ENCODE peak calls at places on chromosomes 6 and 20, in six cellular contexts. L is ovary, F is colonic mucosa, Q is body of pancreas, C is SJSA1, W is hepatocyte. D is an unnamed sample.

GRCh38 chr6:41693866-41694265 is 41.5 kb downstream of the TFEB start:
- DNase-seq in C (no peak), L (no peak), F (no peak), Q (no peak), W (no peak), D (no peak)

GRCh38 chr6:87673237-87673636 is 28.8 kb downstream of the AKIRIN2 start:
- DNase-seq in L (no peak), Q (no peak), C (no peak), F (no peak), W (no peak), D (no peak)

GRCh38 chr6:158653577-158654354 is 3.9 kb downstream of the SYTL3 start:
- DNase-seq in F (peak), C (peak), L (no peak), Q (peak), W (no peak), D (no peak)

GRCh38 chr6:50840814-50841192 is 22.1 kb downstream of the TFAP2B start:
- DNase-seq in W (no peak), Q (no peak), C (no peak), L (no peak), F (no peak), D (no peak)

GRCh38 chr6:21935561-21936028 is 342.0 kb downstream of the SOX4 start:
- DNase-seq in L (no peak), W (no peak), Q (peak), C (peak), F (peak), D (no peak)

GRCh38 chr6:149065658-149066556 is 251.6 kb upstream of the TAB2 start:
- DNase-seq in L (no peak), Q (no peak), C (peak), F (no peak), W (no peak), D (no peak)

GRCh38 chr20:1368448-1369199 is 24.2 kb downstream of the FKBP1A start:
- DNase-seq in F (no peak), Q (no peak), W (no peak), C (peak), L (no peak), D (no peak)

GRCh38 chr6:45713981-45714685 is 301.5 kb downstream of the CLIC5 start:
- DNase-seq in F (no peak), Q (no peak), W (no peak), C (no peak), L (no peak), D (no peak)

GRCh38 chr6:10451828-10452509 is 37.1 kb upstream of the TFAP2A start:
- DNase-seq in C (peak), L (no peak), Q (no peak), W (peak), F (no peak), D (peak)

GRCh38 chr6:43725643-43726580 is 38.3 kb upstream of the MRPS18A start:
- DNase-seq in Q (no peak), F (no peak), C (no peak), L (no peak), W (no peak), D (no peak)

GRCh38 chr20:32370897-32371296 is 12.8 kb downstream of the ASXL1 start:
- DNase-seq in F (no peak), W (no peak), C (no peak), L (no peak), Q (no peak), D (no peak)

GRCh38 chr6:25789475-25789874 is 34.9 kb downstream of the SLC17A4 start:
- DNase-seq in W (no peak), C (no peak), L (no peak), Q (no peak), F (no peak), D (no peak)

GRCh38 chr6:108557494-108558371 is 3.0 kb upstream of the FOXO3 start:
- DNase-seq in C (peak), F (peak), Q (peak), W (peak), L (peak), D (peak)

GRCh38 chr6:28160233-28160632 is 18.6 kb downstream of the ZKSCAN8 start:
- DNase-seq in C (no peak), L (no peak), W (no peak), F (no peak), Q (no peak), D (no peak)

GRCh38 chr6:149948616-149949015 is 6.8 kb downstream of the ULBP2 start:
- DNase-seq in C (no peak), Q (no peak), F (no peak), L (no peak), W (no peak), D (no peak)

GRCh38 chr6:158213925-158214674 is 46.0 kb downstream of the GTF2H5 start:
- DNase-seq in F (peak), C (peak), Q (peak), L (peak), W (peak), D (peak)

GRCh38 chr6:147251072-147251471 is 46.9 kb downstream of the STXBP5 start:
- DNase-seq in F (no peak), L (no peak), W (no peak), Q (no peak), C (no peak), D (no peak)

GRCh38 chr6:44034931-44035345 is 92.3 kb downstream of the MRPL14 start:
- DNase-seq in C (no peak), F (no peak), L (no peak), Q (no peak), W (no peak), D (no peak)

GRCh38 chr6:42550277-42550676 is 13.6 kb upstream of the UBR2 start:
- DNase-seq in L (no peak), W (no peak), F (no peak), C (no peak), Q (no peak), D (no peak)

GRCh38 chr6:116064626-116065025 is 3.9 kb upstream of the FRK start:
- DNase-seq in C (no peak), L (no peak), Q (no peak), W (no peak), F (no peak), D (no peak)

GRCh38 chr6:15304337-15305078 is 58.6 kb downstream of the JARID2 start:
- DNase-seq in Q (no peak), L (no peak), F (no peak), C (no peak), W (no peak), D (no peak)

GRCh38 chr6:15288856-15289255 is 43.0 kb downstream of the JARID2 start:
- DNase-seq in W (no peak), L (no peak), F (no peak), C (no peak), Q (no peak), D (no peak)

GRCh38 chr6:53174996-53175395 is 26.4 kb upstream of the GCM1 start:
- DNase-seq in C (no peak), L (no peak), F (no peak), W (no peak), Q (no peak), D (no peak)

GRCh38 chr6:25006075-25006474 is 70.3 kb upstream of the RIPOR2 start:
- DNase-seq in L (no peak), W (no peak), Q (no peak), C (no peak), F (no peak), D (no peak)

GRCh38 chr6:31178143-31179041 is 7.9 kb upstream of the POU5F1 start:
- DNase-seq in W (no peak), F (peak), L (no peak), Q (no peak), C (peak), D (no peak)

GRCh38 chr6:155498370-155498769 is 42.7 kb upstream of the NOX3 start:
- DNase-seq in Q (no peak), F (no peak), W (no peak), C (no peak), L (no peak), D (no peak)

DNA sequence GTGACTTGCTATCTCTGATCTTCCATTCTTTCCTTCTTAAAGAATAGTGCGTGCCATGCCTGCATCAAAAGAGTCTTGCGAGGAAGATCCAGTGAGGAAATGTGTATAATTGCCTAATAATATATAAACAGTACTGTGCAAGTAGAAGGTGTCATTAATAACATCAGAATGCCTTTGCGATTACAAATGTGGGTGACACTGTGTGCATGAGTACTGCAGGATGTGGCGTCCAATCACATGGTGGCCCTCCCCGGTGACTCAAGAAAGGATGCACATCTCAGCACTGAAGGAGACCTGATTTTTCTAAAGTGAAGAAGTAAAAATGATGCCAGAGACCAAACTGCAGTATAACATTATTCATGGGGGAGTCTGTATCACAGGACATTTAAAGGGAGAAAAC is 107.5 kb upstream of the EDN1 start:
- DNase-seq in F (no peak), W (no peak), L (no peak), C (no peak), Q (no peak), D (peak)
- H3K27ac ChIP-seq in F (no peak), W (no peak), L (no peak), C (no peak), Q (no peak), D (no peak)

GRCh38 chr20:47480705-47481104 is 21.0 kb upstream of the NCOA3 start:
- DNase-seq in W (no peak), C (no peak), F (no peak), Q (no peak), L (no peak), D (no peak)

GRCh38 chr20:47480239-47480638 is 21.4 kb upstream of the NCOA3 start:
- DNase-seq in W (no peak), F (no peak), L (no peak), Q (no peak), C (no peak), D (no peak)

GRCh38 chr20:47482705-47483104 is 19.0 kb upstream of the NCOA3 start:
- DNase-seq in L (no peak), Q (no peak), F (no peak), C (no peak), W (no peak), D (no peak)

GRCh38 chr20:47479506-47479905 is 22.2 kb upstream of the NCOA3 start:
- DNase-seq in Q (no peak), F (no peak), W (no peak), L (no peak), C (no peak), D (no peak)

GRCh38 chr20:47481330-47482216 is 20.1 kb upstream of the NCOA3 start:
- DNase-seq in Q (no peak), W (no peak), L (no peak), F (no peak), C (no peak), D (peak)
- H3K27ac ChIP-seq in Q (no peak), W (no peak), L (no peak), F (no peak), C (no peak), D (peak)

DNA sequence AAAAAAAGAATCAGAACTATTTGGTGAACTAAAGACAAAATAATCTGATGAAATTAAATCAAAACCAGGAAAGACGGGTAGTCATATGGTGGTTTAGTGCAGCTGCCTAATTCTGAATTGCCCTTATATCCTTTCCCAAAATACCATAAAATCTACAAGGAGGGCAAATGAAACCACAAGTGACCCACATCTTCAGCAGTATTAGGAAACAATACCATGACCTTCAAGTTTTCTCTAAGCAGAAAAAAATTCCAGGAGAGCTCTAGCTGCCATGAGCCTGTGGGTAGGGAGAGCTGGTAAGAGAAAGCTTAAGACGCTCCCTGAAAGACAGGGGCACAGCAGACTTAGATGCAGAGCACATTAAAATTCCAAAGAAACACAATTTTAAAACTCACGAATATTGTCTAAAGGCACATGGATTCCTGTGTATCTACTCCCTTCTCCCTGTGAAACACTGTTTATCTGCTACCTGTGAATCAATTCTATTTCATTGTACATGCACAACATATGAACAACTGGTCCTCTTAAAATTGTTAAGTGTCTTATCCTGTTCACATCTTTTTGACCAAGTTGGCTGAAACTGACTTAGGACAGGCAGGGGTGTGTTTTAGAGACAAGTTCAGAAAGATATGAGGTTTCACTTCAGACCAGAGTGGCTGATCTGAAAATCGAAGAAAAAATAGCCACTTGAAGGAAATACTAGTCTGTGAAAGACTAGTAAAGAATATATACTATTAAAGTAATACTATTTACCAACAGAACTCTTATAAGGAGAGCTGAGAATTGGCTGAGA is 153.6 kb upstream of the SHLD1 start:
- DNase-seq in L (no peak), Q (no peak), W (no peak), C (no peak), F (no peak), D (no peak)
- H3K27ac ChIP-seq in L (no peak), Q (no peak), W (no peak), C (no peak), F (no peak), D (no peak)

DNA sequence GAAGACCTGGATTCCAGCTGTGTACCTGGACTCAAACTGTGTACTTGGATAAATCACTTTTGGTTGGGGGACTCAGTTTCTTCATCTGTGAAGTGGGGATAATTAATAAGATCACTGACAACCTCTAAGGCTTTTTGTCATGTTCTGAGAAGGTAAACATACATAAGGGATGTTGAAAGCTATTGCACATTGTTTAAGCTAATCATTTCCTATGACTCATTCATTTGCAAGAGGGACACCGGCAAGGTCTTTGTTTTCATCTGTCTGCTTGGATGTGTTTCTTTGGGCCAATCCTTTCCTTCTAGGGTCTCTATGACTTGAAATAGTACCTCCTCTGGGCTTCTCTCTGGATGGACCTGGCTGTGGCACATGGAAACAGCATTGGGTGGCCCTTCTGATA is 6.8 kb downstream of the PROKR2 start:
- DNase-seq in W (no peak), F (no peak), L (no peak), C (no peak), Q (no peak), D (no peak)
- H3K27ac ChIP-seq in W (no peak), F (no peak), L (no peak), C (no peak), Q (no peak), D (no peak)

DNA sequence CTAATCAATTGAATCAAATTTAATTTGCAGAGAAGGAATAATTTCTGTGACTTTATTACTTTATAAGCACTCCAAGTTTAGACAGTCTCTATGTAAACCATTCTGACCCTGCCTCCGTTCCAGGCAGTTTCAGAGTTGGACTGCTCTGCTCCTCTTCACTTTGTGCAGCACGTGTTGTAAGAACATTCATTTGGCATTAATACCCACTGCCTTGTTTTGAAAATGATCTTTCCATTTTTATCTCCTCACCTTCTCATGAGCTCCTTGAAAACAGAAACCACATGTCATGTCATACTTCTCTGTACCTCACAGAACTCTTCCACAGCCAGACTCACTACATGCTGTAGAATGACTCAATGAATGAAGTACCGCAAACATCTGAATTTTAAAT is 25.5 kb downstream of the SLC22A1 start:
- DNase-seq in W (no peak), L (no peak), C (no peak), Q (no peak), F (no peak), D (no peak)
- H3K27ac ChIP-seq in W (no peak), L (no peak), C (no peak), Q (no peak), F (no peak), D (no peak)

DNA sequence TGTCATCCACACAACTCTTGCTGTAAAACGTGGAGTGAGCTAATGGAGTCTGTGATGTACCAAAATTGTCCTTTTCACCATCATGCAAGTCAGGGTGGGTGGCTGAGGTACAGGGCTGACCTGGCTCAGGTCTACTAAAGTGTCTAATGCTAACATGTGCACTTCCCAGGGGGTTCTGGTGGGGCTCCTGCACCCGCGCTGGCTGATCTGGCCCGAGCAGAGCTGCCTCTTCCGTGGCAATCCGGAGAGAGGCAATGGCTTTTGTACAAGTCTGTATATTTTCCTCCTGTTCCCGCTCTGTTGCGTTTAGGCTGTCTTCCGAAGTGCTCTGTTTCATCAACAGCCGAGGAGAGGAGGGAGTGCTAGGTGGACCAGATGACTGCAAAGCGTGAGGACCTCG is 191.8 kb downstream of the HIVEP2 start:
- DNase-seq in W (no peak), C (no peak), F (no peak), Q (no peak), L (no peak), D (no peak)
- H3K27ac ChIP-seq in W (no peak), C (no peak), F (no peak), Q (no peak), L (no peak), D (no peak)

DNA sequence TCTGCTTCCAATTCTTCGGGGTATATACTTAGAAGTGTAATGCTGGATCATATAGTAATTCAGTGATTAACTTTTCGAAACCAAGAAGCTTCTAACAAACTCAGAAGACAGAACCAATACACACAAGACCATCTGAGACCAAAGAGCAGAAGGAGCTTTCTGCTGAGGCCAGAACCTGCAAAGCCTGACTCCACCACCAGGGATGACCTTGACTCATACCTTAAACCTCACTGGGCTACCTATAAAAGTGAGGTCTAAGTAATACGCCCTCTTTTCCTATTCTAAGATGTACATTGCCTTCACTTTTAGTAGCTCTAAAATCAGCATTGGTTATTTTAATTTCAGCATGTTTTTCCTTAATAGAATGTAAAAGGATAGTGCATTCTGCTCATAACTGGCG is 84.8 kb downstream of the FOXF2 start:
- DNase-seq in C (no peak), W (no peak), Q (no peak), F (no peak), L (no peak), D (no peak)
- H3K27ac ChIP-seq in C (peak), W (no peak), Q (no peak), F (no peak), L (no peak), D (no peak)

DNA sequence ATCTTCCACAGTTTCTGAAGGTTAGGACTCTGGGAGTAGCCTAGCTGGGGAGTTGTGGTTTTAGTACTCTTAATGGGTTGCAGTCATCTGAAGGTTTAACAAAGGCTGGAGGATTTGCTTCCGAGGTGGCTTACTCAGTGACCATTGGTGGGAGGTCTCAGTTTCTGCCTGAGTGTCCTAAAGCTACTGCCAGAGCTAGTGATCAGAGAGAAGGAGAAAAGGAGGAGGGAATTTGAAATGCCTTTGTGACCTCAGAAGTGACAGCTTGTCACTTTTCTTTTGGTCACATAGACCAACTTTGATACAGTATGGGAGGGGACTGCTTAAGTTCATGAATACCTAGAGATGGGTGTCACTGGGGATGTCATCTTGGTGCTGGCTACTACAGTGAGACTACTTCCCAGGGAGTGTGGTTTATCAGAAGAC is 41.3 kb downstream of the NCOA3 start:
- DNase-seq in Q (no peak), L (no peak), C (peak), F (no peak), W (no peak), D (no peak)
- H3K27ac ChIP-seq in Q (no peak), L (no peak), C (no peak), F (no peak), W (no peak), D (no peak)

D was measured in RWPE1.